ENCODE peak calls at places on chromosomes 13 and 19, in seven cellular contexts. F is activated T-helper 1 cell treated with anti-CD3 and anti-CD28 coated beads, Interleukin-12 subunit alpha, Interleukin-12 subunit beta, Interleukin-2, Interleukin-4 antibody, amounts not matched to agents 30 ng/mL and 10 ng/mL and 1 ng/mL, durations not matched to agents 14 hours and 24 hours and 36 hours; O is left cardiac atrium; S is Calu3; U is upper lobe of right lung; D is GM23248; Q is kidney epithelial cell. G is an unnamed sample.

GRCh38 chr13:100521912-100522490 is 66.6 kb downstream of the GGACT start:
- DNase-seq in O (no peak), D (no peak), U (no peak), F (no peak), S (no peak), Q (no peak), G (no peak)

GRCh38 chr19:8357007-8357521 is 6.9 kb upstream of the ANGPTL4 start:
- DNase-seq in O (no peak), D (no peak), F (no peak), Q (no peak), U (no peak), S (no peak), G (no peak)

GRCh38 chr19:38830039-38830733 is 1.4 kb downstream of the ECH1 start:
- DNase-seq in O (no peak), U (no peak), F (no peak), D (peak), S (no peak), Q (no peak), G (no peak)

GRCh38 chr19:37551123-37551993 is 43.2 kb downstream of the ZNF571 start:
- DNase-seq in F (peak), D (peak), O (peak), Q (peak), S (no peak), U (no peak), G (peak)

GRCh38 chr13:49184621-49185020 is 35.5 kb upstream of the MLNR start:
- DNase-seq in S (no peak), F (no peak), D (no peak), Q (no peak), O (no peak), U (no peak), G (no peak)

GRCh38 chr19:28999733-29000433 is 213.1 kb downstream of the UQCRFS1 start:
- DNase-seq in S (no peak), F (no peak), O (peak), Q (no peak), U (peak), D (no peak), G (no peak)

GRCh38 chr19:35774274-35775045 is 904 bp upstream of the ARHGAP33 start:
- DNase-seq in D (peak), S (no peak), U (no peak), Q (no peak), F (no peak), O (no peak), G (no peak)

GRCh38 chr13:42593719-42594012 is 19.7 kb downstream of the TNFSF11 start:
- DNase-seq in O (no peak), D (no peak), U (no peak), S (no peak), F (no peak), Q (no peak), G (no peak)

GRCh38 chr13:91193358-91193757 is 154.1 kb upstream of the MIR17HG start:
- DNase-seq in S (no peak), D (no peak), O (no peak), Q (no peak), F (no peak), U (no peak), G (no peak)

GRCh38 chr19:15155296-15155695 is 45.5 kb downstream of the NOTCH3 start:
- DNase-seq in Q (no peak), S (no peak), O (no peak), D (no peak), U (no peak), F (no peak), G (no peak)

GRCh38 chr19:35266904-35267817 is 1.6 kb upstream of the USF2 start:
- DNase-seq in F (peak), S (no peak), Q (no peak), O (peak), U (peak), D (peak), G (peak)

GRCh38 chr19:40147693-40148347 is 43.4 kb upstream of the MAP3K10 start:
- DNase-seq in D (peak), O (no peak), F (no peak), S (peak), U (no peak), Q (peak), G (no peak)

GRCh38 chr13:40023608-40024577 is 368.4 kb downstream of the COG6 start:
- DNase-seq in Q (no peak), U (no peak), F (no peak), S (no peak), O (no peak), D (peak), G (no peak)

GRCh38 chr13:88937381-88937780 is 1266.2 kb downstream of the SLITRK5 start:
- DNase-seq in O (no peak), U (no peak), Q (no peak), F (no peak), S (no peak), D (no peak), G (no peak)

GRCh38 chr13:112818698-112819045 is 128.8 kb downstream of the ATP11A start:
- DNase-seq in U (no peak), O (no peak), Q (no peak), S (no peak), F (no peak), D (no peak), G (no peak)

GRCh38 chr19:13149628-13150186 is 468 bp downstream of the STX10 start:
- DNase-seq in F (peak), S (no peak), Q (no peak), U (peak), O (peak), D (peak), G (peak)

GRCh38 chr19:3159565-3159964 is 19.0 kb upstream of the S1PR4 start:
- DNase-seq in F (no peak), Q (no peak), U (no peak), O (no peak), D (no peak), S (no peak), G (no peak)

GRCh38 chr19:903266-903797 is 9.7 kb downstream of the R3HDM4 start:
- DNase-seq in D (no peak), F (no peak), U (no peak), S (no peak), Q (no peak), O (no peak), G (no peak)

GRCh38 chr19:42333975-42334696 is 8.7 kb downstream of the MEGF8 start:
- DNase-seq in O (no peak), F (no peak), Q (no peak), S (no peak), U (no peak), D (no peak), G (no peak)

GRCh38 chr13:36356058-36356457 is 9.9 kb upstream of the SPART start:
- DNase-seq in S (no peak), Q (no peak), O (no peak), D (no peak), U (no peak), F (no peak), G (no peak)

GRCh38 chr13:102770435-102770834 is 3.2 kb downstream of the TEX30 start:
- DNase-seq in O (no peak), S (no peak), F (no peak), Q (no peak), U (no peak), D (no peak), G (no peak)

GRCh38 chr19:9848060-9848459 is 12.9 kb downstream of the PIN1 start:
- DNase-seq in Q (no peak), O (no peak), F (no peak), S (peak), U (no peak), D (no peak), G (peak)

G was measured in CD4-positive, alpha-beta T cell.